ENCODE peak calls at places on chromosomes 4 and X, in six cellular contexts. J, K, W, H, Y and T are unnamed samples.

GRCh38 chr4:169377367-169377766 is 106.6 kb upstream of the SH3RF1 start:
- DNase-seq in H (no peak), J (no peak), W (no peak), K (no peak), Y (no peak), T (no peak)

GRCh38 chr4:15778191-15778741 is at the start of gene CD38:
- DNase-seq in K (no peak), J (no peak), Y (peak; percentile 25), W (peak; percentile 21), H (peak; percentile 39), T (no peak)

GRCh38 chr4:53141308-53141707 is 224.6 kb downstream of the SCFD2 start:
- DNase-seq in W (no peak), K (no peak), H (no peak), Y (no peak), J (no peak), T (no peak)

GRCh38 chrX:34341258-34341657 is 209.1 kb upstream of the FAM47A start:
- DNase-seq in J (peak; percentile 11), W (no peak), Y (no peak), H (no peak), K (peak; percentile 3), T (no peak)

GRCh38 chr4:77820836-77821561 is 1.8 kb upstream of the CNOT6L start:
- DNase-seq in Y (no peak), K (no peak), W (no peak), H (no peak), J (peak; percentile 67), T (no peak)

GRCh38 chr4:33200377-33200776 is 2480.2 kb downstream of the PCDH7 start:
- DNase-seq in Y (no peak), J (no peak), H (no peak), W (no peak), K (no peak), T (no peak)

GRCh38 chr4:172352351-172352750 is 539.1 kb downstream of the GALNTL6 start:
- DNase-seq in H (no peak), K (no peak), W (no peak), Y (no peak), J (no peak), T (no peak)

GRCh38 chr4:61204353-61204752 is 4.2 kb downstream of the ADGRL3 start:
- DNase-seq in H (no peak), K (no peak), Y (no peak), J (peak; percentile 89), W (peak; percentile 5), T (peak; percentile 44)

GRCh38 chr4:98352940-98353339 is 91.8 kb downstream of the RAP1GDS1 start:
- DNase-seq in H (no peak), Y (no peak), K (no peak), W (no peak), J (no peak), T (no peak)

GRCh38 chrX:110286126-110286525 is 31.8 kb downstream of the AMMECR1 start:
- DNase-seq in W (peak; percentile 30), J (peak; percentile 85), H (no peak), Y (no peak), K (no peak), T (peak; percentile 65)

GRCh38 chr4:123659759-123660158 is 263.2 kb downstream of the SPRY1 start:
- DNase-seq in Y (no peak), H (no peak), W (no peak), J (peak; percentile 23), K (no peak), T (no peak)

GRCh38 chrX:20263474-20263873 is 3.2 kb downstream of the RPS6KA3 start:
- DNase-seq in K (no peak), J (peak; percentile 22), W (no peak), Y (no peak), H (no peak), T (no peak)

GRCh38 chrX:40508560-40508959 is 72.2 kb upstream of the ATP6AP2 start:
- DNase-seq in H (no peak), Y (no peak), K (no peak), W (no peak), J (no peak), T (no peak)

GRCh38 chr4:83626245-83626843 is 90.4 kb downstream of the GPAT3 start:
- DNase-seq in K (no peak), H (no peak), Y (no peak), W (no peak), J (no peak), T (no peak)

GRCh38 chr4:86838141-86838540 is 11.0 kb downstream of the SLC10A6 start:
- DNase-seq in H (no peak), Y (no peak), W (no peak), J (no peak), K (peak; percentile 8), T (no peak)